ENCODE peak calls at places on chromosomes 4 and X, in eight cellular contexts. N, S, V, I, R, M, L and W are unnamed samples.

GRCh38 chr4:9812530-9813340 is 31.3 kb downstream of the DRD5 start:
- DNase-seq in N (no peak), S (no peak), V (no peak), I (no peak), R (no peak), M (no peak), L (no peak), W (no peak)

GRCh38 chr4:20847124-20847747 is 147.0 kb downstream of the PACRGL start:
- DNase-seq in N (no peak), S (no peak), V (no peak), I (no peak), R (no peak), M (no peak), L (no peak), W (no peak)

GRCh38 chr4:184298255-184298654 is 80.6 kb upstream of the ENPP6 start:
- DNase-seq in N (no peak), S (no peak), V (no peak), I (no peak), R (no peak), M (no peak), L (no peak), W (no peak)

GRCh38 chrX:37302569-37302968 is 46.6 kb upstream of the PRRG1 start:
- DNase-seq in N (no peak), S (peak), V (peak), I (no peak), R (peak), M (peak), L (peak), W (peak)

GRCh38 chrX:115357316-115357715 is 67.8 kb downstream of the LUZP4 start:
- DNase-seq in N (no peak), S (no peak), V (no peak), I (no peak), R (no peak), M (no peak), L (no peak), W (no peak)

GRCh38 chrX:16882188-16882587 is 12.0 kb upstream of the RBBP7 start:
- DNase-seq in N (no peak), S (no peak), V (no peak), I (peak), R (no peak), M (peak), L (peak), W (no peak)

GRCh38 chr4:112916868-112917267 is 132.6 kb upstream of the ANK2 start:
- DNase-seq in N (no peak), S (no peak), V (no peak), I (no peak), R (no peak), M (peak), L (no peak), W (no peak)

GRCh38 chr4:55181606-55182005 is 56.2 kb upstream of the KDR start:
- DNase-seq in N (no peak), S (no peak), V (peak), I (no peak), R (no peak), M (peak), L (no peak), W (no peak)

GRCh38 chr4:86452323-86452995 is 92.6 kb upstream of the MAPK10 start:
- DNase-seq in N (no peak), S (no peak), V (no peak), I (no peak), R (no peak), M (peak), L (no peak), W (no peak)

GRCh38 chr4:187172340-187172761 is 448.7 kb upstream of the FAT1 start:
- DNase-seq in N (no peak), S (no peak), V (no peak), I (no peak), R (no peak), M (peak), L (no peak), W (no peak)

GRCh38 chr4:189313861-189314513 is 626.7 kb upstream of the FRG1 start:
- DNase-seq in N (no peak), S (no peak), V (no peak), I (no peak), R (no peak), M (no peak), L (no peak), W (no peak)

GRCh38 chrX:6225307-6226052 is 3.2 kb downstream of the NLGN4X start:
- DNase-seq in N (no peak), S (peak), V (peak), I (no peak), R (no peak), M (no peak), L (peak), W (no peak)

GRCh38 chr4:121958777-121959176 is 6.9 kb upstream of the TRPC3 start:
- DNase-seq in N (no peak), S (no peak), V (no peak), I (no peak), R (no peak), M (no peak), L (no peak), W (no peak)

GRCh38 chrX:134374910-134375309 is 85.1 kb upstream of the HPRT1 start:
- DNase-seq in N (no peak), S (no peak), V (no peak), I (no peak), R (no peak), M (no peak), L (no peak), W (no peak)

GRCh38 chr4:127997534-127998388 is 32.6 kb downstream of the ABHD18 start:
- DNase-seq in N (no peak), S (peak), V (peak), I (no peak), R (no peak), M (peak), L (no peak), W (no peak)

GRCh38 chr4:1404573-1405248 is 1.5 kb downstream of the NKX1-1 start:
- DNase-seq in N (no peak), S (peak), V (no peak), I (no peak), R (peak), M (no peak), L (no peak), W (no peak)

GRCh38 chrX:40176256-40176978 is 78.7 kb upstream of the BCOR start:
- DNase-seq in N (peak), S (no peak), V (peak), I (peak), R (peak), M (no peak), L (no peak), W (peak)

GRCh38 chr4:23476514-23477090 is 413.2 kb downstream of the PPARGC1A start:
- DNase-seq in N (no peak), S (no peak), V (peak), I (no peak), R (no peak), M (no peak), L (no peak), W (no peak)

GRCh38 chrX:77527233-77528001 is 80.2 kb downstream of the FGF16 start:
- DNase-seq in N (no peak), S (no peak), V (peak), I (no peak), R (peak), M (peak), L (no peak), W (peak)

GRCh38 chr4:38940476-38940875 is 72.9 kb downstream of the FAM114A1 start:
- DNase-seq in N (no peak), S (no peak), V (no peak), I (no peak), R (no peak), M (no peak), L (no peak), W (no peak)

GRCh38 chr4:166594326-166594946 is 639.9 kb downstream of the SPOCK3 start:
- DNase-seq in N (no peak), S (peak), V (peak), I (peak), R (peak), M (peak), L (peak), W (peak)

GRCh38 chrX:115183980-115184379 is 5.2 kb upstream of the RBMXL3 start:
- DNase-seq in N (no peak), S (no peak), V (no peak), I (no peak), R (no peak), M (peak), L (no peak), W (no peak)

GRCh38 chrX:139831689-139832456 is 101.0 kb downstream of the ATP11C start:
- DNase-seq in N (no peak), S (no peak), V (peak), I (no peak), R (no peak), M (peak), L (no peak), W (no peak)

GRCh38 chrX:135974279-135974856 is 580 bp upstream of the MMGT1 start:
- DNase-seq in N (peak), S (peak), V (peak), I (peak), R (peak), M (peak), L (peak), W (peak)

GRCh38 chr4:20252656-20253271 is 1.1 kb downstream of the SLIT2 start:
- DNase-seq in N (no peak), S (peak), V (peak), I (peak), R (peak), M (peak), L (no peak), W (peak)

GRCh38 chr4:139740121-139740520 is 74.5 kb downstream of the MGST2 start:
- DNase-seq in N (no peak), S (no peak), V (peak), I (no peak), R (no peak), M (no peak), L (no peak), W (no peak)